ENCODE peak calls at places on chromosomes 3 and 15, in four cellular contexts. One of them, this sample, is unnamed. For H3K4me1, the result is how much of the 10 kb centered on the place peaks cover.

GRCh38 chr3:57944313-57944580 is 64.0 kb upstream of the FLNB start:
- DNase-seq in cardiac muscle cell: no peak
- DNase-seq in stomach: no peak
- DNase-seq in prostate gland: no peak
- DNase-seq in this sample: no peak

GRCh38 chr15:85480923-85481322 is 100.5 kb downstream of the AKAP13 start:
- DNase-seq in cardiac muscle cell: no peak
- DNase-seq in stomach: no peak
- DNase-seq in prostate gland: no peak
- DNase-seq in this sample: no peak

GRCh38 chr15:31324739-31325431 is 1.8 kb upstream of the KLF13 start:
- DNase-seq in cardiac muscle cell: no peak
- DNase-seq in stomach: no peak
- DNase-seq in prostate gland: no peak
- DNase-seq in this sample: no peak

GRCh38 chr15:31308185-31308639 is 18.4 kb upstream of the KLF13 start:
- DNase-seq in cardiac muscle cell: no peak
- DNase-seq in stomach: no peak
- DNase-seq in prostate gland: no peak
- DNase-seq in this sample: peak

GRCh38 chr3:177538064-177538742 is 340.9 kb upstream of the TBL1XR1 start:
- DNase-seq in cardiac muscle cell: no peak
- DNase-seq in stomach: no peak
- DNase-seq in prostate gland: no peak
- DNase-seq in this sample: peak

GRCh38 chr3:45123030-45123429 is 23.1 kb downstream of the CDCP1 start:
- DNase-seq in cardiac muscle cell: no peak
- DNase-seq in stomach: no peak
- DNase-seq in prostate gland: no peak
- DNase-seq in this sample: no peak

GRCh38 chr15:69095280-69095679 is 65.2 kb upstream of the GLCE start:
- DNase-seq in cardiac muscle cell: no peak
- DNase-seq in stomach: no peak
- DNase-seq in prostate gland: no peak
- DNase-seq in this sample: no peak

GRCh38 chr15:73928971-73929627 is 2.8 kb downstream of the LOXL1 start:
- DNase-seq in cardiac muscle cell: peak
- DNase-seq in stomach: no peak
- DNase-seq in prostate gland: no peak
- DNase-seq in this sample: no peak

GRCh38 chr3:99520511-99520910 is 117.9 kb upstream of the COL8A1 start:
- DNase-seq in cardiac muscle cell: no peak
- DNase-seq in stomach: no peak
- DNase-seq in prostate gland: no peak
- DNase-seq in this sample: no peak

GRCh38 chr3:194339356-194339755 is 11.8 kb downstream of the CPN2 start:
- DNase-seq in cardiac muscle cell: no peak
- DNase-seq in stomach: no peak
- DNase-seq in prostate gland: no peak
- DNase-seq in this sample: no peak

GRCh38 chr3:138314751-138315150 is 14.9 kb downstream of the NME9 start:
- DNase-seq in cardiac muscle cell: no peak
- DNase-seq in stomach: no peak
- DNase-seq in prostate gland: no peak
- DNase-seq in this sample: no peak

GRCh38 chr15:42184313-42184712 is 23.8 kb downstream of the VPS39 start:
- DNase-seq in cardiac muscle cell: no peak
- DNase-seq in stomach: no peak
- DNase-seq in prostate gland: no peak
- DNase-seq in this sample: no peak

GRCh38 chr3:183370391-183370790 is 58.0 kb downstream of the MCF2L2 start:
- DNase-seq in cardiac muscle cell: no peak
- DNase-seq in stomach: no peak
- DNase-seq in prostate gland: no peak
- DNase-seq in this sample: no peak

GRCh38 chr3:53705774-53706173 is 140.4 kb downstream of the CHDH start:
- DNase-seq in cardiac muscle cell: no peak
- DNase-seq in stomach: no peak
- DNase-seq in prostate gland: no peak
- DNase-seq in this sample: no peak

GRCh38 chr3:30473374-30474051 is 132.9 kb upstream of the TGFBR2 start:
- DNase-seq in cardiac muscle cell: no peak
- DNase-seq in stomach: no peak
- DNase-seq in prostate gland: no peak
- DNase-seq in this sample: no peak

GRCh38 chr3:38088679-38089078 is 48.2 kb downstream of the ACAA1 start:
- DNase-seq in cardiac muscle cell: no peak
- DNase-seq in stomach: no peak
- DNase-seq in prostate gland: no peak
- DNase-seq in this sample: no peak
- H3K4me1 ChIP-seq in cardiac muscle cell: under half
- H3K4me1 ChIP-seq in stomach: under half
- H3K4me1 ChIP-seq in prostate gland: under half
- H3K4me1 ChIP-seq in this sample: under half

GRCh38 chr3:6622260-6622659 is 238.7 kb upstream of the GRM7 start:
- DNase-seq in cardiac muscle cell: no peak
- DNase-seq in stomach: no peak
- DNase-seq in prostate gland: no peak
- DNase-seq in this sample: no peak
- H3K27ac ChIP-seq in cardiac muscle cell: no peak
- H3K27ac ChIP-seq in stomach: no peak
- H3K27ac ChIP-seq in prostate gland: no peak
- H3K27ac ChIP-seq in this sample: no peak

GRCh38 chr15:88623061-88623460 is 1.9 kb downstream of the AEN start:
- DNase-seq in cardiac muscle cell: no peak
- DNase-seq in stomach: no peak
- DNase-seq in prostate gland: no peak
- DNase-seq in this sample: no peak
- H3K4me1 ChIP-seq in cardiac muscle cell: under half
- H3K4me1 ChIP-seq in stomach: half or more
- H3K4me1 ChIP-seq in prostate gland: under half
- H3K4me1 ChIP-seq in this sample: under half

DNA sequence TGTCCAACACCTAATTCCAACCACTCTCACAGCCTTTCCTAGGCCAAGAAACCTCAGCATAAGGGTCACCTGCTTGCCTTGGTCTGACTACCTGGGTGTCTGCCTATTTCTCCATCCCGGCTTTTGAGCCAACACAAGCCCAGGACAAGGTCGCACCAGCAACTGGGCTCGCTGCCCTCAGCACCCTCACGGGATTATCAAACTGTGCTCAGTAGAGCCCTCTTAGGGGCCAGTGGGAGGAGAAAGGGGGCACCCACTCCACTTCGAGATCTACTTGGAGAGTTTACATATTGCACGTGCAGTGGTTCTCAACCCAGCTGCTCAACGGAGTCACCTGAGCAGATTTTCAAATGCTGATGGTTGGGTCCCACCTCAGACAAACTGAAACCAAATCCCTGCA is 31.1 kb downstream of the TSPAN3 start:
- DNase-seq in cardiac muscle cell: no peak
- DNase-seq in stomach: no peak
- DNase-seq in prostate gland: no peak
- DNase-seq in this sample: no peak
- H3K27ac ChIP-seq in cardiac muscle cell: no peak
- H3K27ac ChIP-seq in stomach: no peak
- H3K27ac ChIP-seq in prostate gland: no peak
- H3K27ac ChIP-seq in this sample: no peak

DNA sequence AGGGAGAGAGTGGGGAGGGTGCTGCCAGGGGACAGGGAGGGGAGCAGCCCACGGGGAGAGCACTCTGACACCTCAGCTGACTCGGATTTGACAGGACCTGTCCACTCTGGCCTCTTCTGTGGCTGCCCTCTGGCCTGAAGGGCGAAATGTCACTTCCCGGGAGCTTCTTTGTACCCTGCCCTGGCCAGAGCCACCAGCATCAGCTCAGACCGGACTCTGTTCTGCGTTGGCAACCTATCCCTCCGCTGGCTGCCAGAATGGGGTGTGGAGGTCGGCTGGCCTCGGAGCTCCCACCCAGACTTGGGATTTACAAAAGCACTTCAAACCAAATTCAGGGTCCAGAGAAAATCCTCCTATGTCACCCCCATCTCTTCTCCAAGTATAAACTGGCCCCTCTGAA is 336.7 kb upstream of the FRG2C start:
- DNase-seq in cardiac muscle cell: no peak
- DNase-seq in stomach: no peak
- DNase-seq in prostate gland: no peak
- DNase-seq in this sample: no peak
- H3K4me1 ChIP-seq in cardiac muscle cell: under half
- H3K4me1 ChIP-seq in stomach: under half
- H3K4me1 ChIP-seq in prostate gland: under half
- H3K4me1 ChIP-seq in this sample: under half

GRCh38 chr3:16514799-16515353 is 1.4 kb upstream of the RFTN1 start:
- DNase-seq in cardiac muscle cell: no peak
- DNase-seq in stomach: no peak
- DNase-seq in prostate gland: no peak
- DNase-seq in this sample: no peak
- H3K27ac ChIP-seq in cardiac muscle cell: no peak
- H3K27ac ChIP-seq in stomach: peak
- H3K27ac ChIP-seq in prostate gland: no peak
- H3K27ac ChIP-seq in this sample: no peak

DNA sequence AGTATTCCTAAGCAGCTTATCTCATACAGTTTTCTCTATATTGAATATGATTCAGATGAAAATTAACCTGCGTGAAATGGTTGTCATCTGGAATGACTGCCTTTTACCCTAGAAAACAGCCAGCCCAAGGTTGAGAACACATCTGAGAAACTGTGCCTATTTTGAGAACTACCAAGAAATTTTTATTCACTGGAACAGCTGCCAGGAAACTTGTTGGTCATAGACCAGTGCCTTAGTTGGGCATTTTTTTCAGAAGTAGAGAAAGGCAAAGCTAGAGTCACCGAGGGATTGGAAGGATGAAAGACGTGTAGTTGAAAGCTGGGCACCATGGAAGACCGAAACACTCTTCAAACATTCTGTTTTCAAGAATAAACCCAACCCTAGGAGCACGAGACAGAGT is 277.1 kb downstream of the LPP start:
- DNase-seq in cardiac muscle cell: no peak
- DNase-seq in stomach: no peak
- DNase-seq in prostate gland: no peak
- DNase-seq in this sample: no peak
- H3K4me1 ChIP-seq in cardiac muscle cell: under half
- H3K4me1 ChIP-seq in stomach: half or more
- H3K4me1 ChIP-seq in prostate gland: under half
- H3K4me1 ChIP-seq in this sample: under half

GRCh38 chr15:72227192-72227586 is 3.8 kb downstream of the PKM start:
- DNase-seq in cardiac muscle cell: no peak
- DNase-seq in stomach: no peak
- DNase-seq in prostate gland: no peak
- DNase-seq in this sample: no peak

GRCh38 chr15:72229076-72229946 is 1.7 kb downstream of the PKM start:
- DNase-seq in cardiac muscle cell: peak
- DNase-seq in stomach: no peak
- DNase-seq in prostate gland: peak
- DNase-seq in this sample: no peak

GRCh38 chr15:72229947-72230196 is 1.1 kb downstream of the PKM start:
- DNase-seq in cardiac muscle cell: no peak
- DNase-seq in stomach: no peak
- DNase-seq in prostate gland: peak
- DNase-seq in this sample: no peak

GRCh38 chr15:72230197-72231065 is 559 bp downstream of the PKM start:
- DNase-seq in cardiac muscle cell: peak
- DNase-seq in stomach: peak
- DNase-seq in prostate gland: peak
- DNase-seq in this sample: peak

GRCh38 chr15:72227720-72228119 is 3.3 kb downstream of the PKM start:
- DNase-seq in cardiac muscle cell: no peak
- DNase-seq in stomach: no peak
- DNase-seq in prostate gland: no peak
- DNase-seq in this sample: no peak
- H3K27ac ChIP-seq in cardiac muscle cell: peak
- H3K27ac ChIP-seq in stomach: peak
- H3K27ac ChIP-seq in prostate gland: peak
- H3K27ac ChIP-seq in this sample: no peak

This sample was measured in testis.